ENCODE peak calls at places on chromosomes 2 and 18, in four cellular contexts. E, A, N and F are unnamed samples. For H3K27me3, the result is how much of the 10 kb centered on the place peaks cover.

GRCh38 chr2:192140236-192140839 is 54.4 kb downstream of the TMEFF2 start:
- DNase-seq in E (no peak), A (no peak), N (no peak), F (no peak)

GRCh38 chr18:3016584-3017292 is 3.8 kb upstream of the LPIN2 start:
- DNase-seq in A (no peak), E (no peak), N (no peak), F (no peak)

GRCh38 chr2:108301558-108301957 is 12.9 kb downstream of the SULT1C2 start:
- DNase-seq in E (no peak), A (no peak), N (no peak), F (no peak)

GRCh38 chr18:13305326-13305725 is 86.8 kb downstream of the LDLRAD4 start:
- DNase-seq in E (no peak), N (no peak), A (no peak), F (no peak)

GRCh38 chr2:34104601-34105000 is 505.5 kb upstream of the FAM98A start:
- DNase-seq in E (no peak), N (no peak), A (no peak), F (no peak)

GRCh38 chr2:7730449-7730848 is 813.2 kb downstream of the RNF144A start:
- DNase-seq in A (no peak), N (no peak), E (no peak), F (no peak)

GRCh38 chr18:48959551-48959920 is 8.8 kb upstream of the SMAD7 start:
- DNase-seq in E (no peak), N (no peak), A (no peak), F (no peak)

GRCh38 chr2:240981871-240982800 is 16.3 kb upstream of the SNED1 start:
- DNase-seq in N (peak), A (peak), E (no peak), F (no peak)

GRCh38 chr18:8754995-8755955 is 49.9 kb downstream of the MTCL1 start:
- DNase-seq in N (no peak), E (no peak), A (no peak), F (no peak)

GRCh38 chr2:128580988-128581848 is 262.6 kb upstream of the HS6ST1 start:
- DNase-seq in N (no peak), A (no peak), E (no peak), F (no peak)

GRCh38 chr2:128784626-128785306 is 466.1 kb upstream of the HS6ST1 start:
- DNase-seq in N (no peak), E (no peak), A (no peak), F (no peak)

GRCh38 chr2:42723465-42723864 is 40.5 kb downstream of the OXER1 start:
- DNase-seq in E (no peak), A (no peak), N (no peak), F (no peak)

GRCh38 chr18:39487932-39488331 is 1922.3 kb upstream of the CELF4 start:
- DNase-seq in A (no peak), E (no peak), N (no peak), F (no peak)

GRCh38 chr2:69308338-69308737 is 78.7 kb downstream of the GFPT1 start:
- DNase-seq in E (no peak), A (no peak), N (no peak), F (no peak)

GRCh38 chr2:162022290-162022945 is 51.6 kb downstream of the DPP4 start:
- DNase-seq in N (no peak), E (no peak), A (no peak), F (no peak)

GRCh38 chr2:43276962-43277383 is 50.6 kb upstream of the ZFP36L2 start:
- DNase-seq in A (peak), E (no peak), N (peak), F (no peak)

GRCh38 chr18:13455960-13456471 is 237.5 kb downstream of the LDLRAD4 start:
- DNase-seq in A (no peak), E (no peak), N (no peak), F (no peak)

GRCh38 chr2:65366595-65367125 is 65.7 kb downstream of the SPRED2 start:
- DNase-seq in N (peak), A (no peak), E (peak), F (peak)

GRCh38 chr18:34707670-34708069 is 2.4 kb upstream of the DTNA start:
- DNase-seq in A (peak), E (peak), N (peak), F (peak)

GRCh38 chr2:883260-884026 is 67.2 kb upstream of the SNTG2 start:
- DNase-seq in E (no peak), A (no peak), N (no peak), F (no peak)

GRCh38 chr2:73516033-73516432 is 126.2 kb downstream of the NAT8 start:
- DNase-seq in N (no peak), A (no peak), E (no peak), F (no peak)

GRCh38 chr2:212958133-212958532 is 193.3 kb downstream of the IKZF2 start:
- DNase-seq in E (no peak), A (no peak), N (no peak), F (no peak)

GRCh38 chr2:105437708-105438103 is 38.9 kb upstream of the FHL2 start:
- DNase-seq in E (no peak), N (no peak), A (no peak), F (peak)

GRCh38 chr2:61853848-61854434 is at the start of gene FAM161A:
- DNase-seq in E (peak), A (peak), N (peak), F (peak)

GRCh38 chr18:49007663-49008062 is 56.9 kb upstream of the SMAD7 start:
- DNase-seq in E (no peak), A (no peak), N (no peak), F (no peak)

GRCh38 chr2:43898134-43898957 is 59.6 kb downstream of the ABCG8 start:
- DNase-seq in N (no peak), E (no peak), A (no peak), F (no peak)

GRCh38 chr2:74512744-74513604 is 1.3 kb upstream of the TLX2 start:
- DNase-seq in E (no peak), A (no peak), N (no peak), F (no peak)

GRCh38 chr2:168075446-168075845 is 171.9 kb downstream of the STK39 start:
- DNase-seq in A (no peak), N (no peak), E (no peak), F (no peak)

GRCh38 chr2:151816858-151817257 is 11.4 kb downstream of the ARL5A start:
- DNase-seq in N (no peak), E (no peak), A (no peak), F (no peak)

GRCh38 chr2:213078686-213079085 is 72.7 kb downstream of the IKZF2 start:
- DNase-seq in E (no peak), A (no peak), N (no peak), F (no peak)

GRCh38 chr2:133867131-133867530 is 298.9 kb upstream of the NCKAP5 start:
- DNase-seq in A (no peak), E (no peak), N (no peak), F (no peak)

GRCh38 chr2:196166876-196167275 is 4.5 kb downstream of the STK17B start:
- DNase-seq in N (no peak), A (no peak), E (no peak), F (peak)

GRCh38 chr2:65638438-65638837 is 206.0 kb upstream of the SPRED2 start:
- DNase-seq in A (no peak), N (no peak), E (no peak), F (no peak)

GRCh38 chr18:13302611-13303267 is 84.2 kb downstream of the LDLRAD4 start:
- DNase-seq in N (no peak), E (no peak), A (no peak), F (no peak)

GRCh38 chr18:48004577-48004976 is 74.1 kb upstream of the SMAD2 start:
- DNase-seq in A (no peak), E (no peak), N (no peak), F (no peak)

GRCh38 chr18:58580078-58580477 is 48.8 kb downstream of the ALPK2 start:
- DNase-seq in N (no peak), E (no peak), A (no peak), F (no peak)

GRCh38 chr2:217482343-217482742 is 520.5 kb downstream of the TNS1 start:
- DNase-seq in N (no peak), E (no peak), A (no peak), F (no peak)

DNA sequence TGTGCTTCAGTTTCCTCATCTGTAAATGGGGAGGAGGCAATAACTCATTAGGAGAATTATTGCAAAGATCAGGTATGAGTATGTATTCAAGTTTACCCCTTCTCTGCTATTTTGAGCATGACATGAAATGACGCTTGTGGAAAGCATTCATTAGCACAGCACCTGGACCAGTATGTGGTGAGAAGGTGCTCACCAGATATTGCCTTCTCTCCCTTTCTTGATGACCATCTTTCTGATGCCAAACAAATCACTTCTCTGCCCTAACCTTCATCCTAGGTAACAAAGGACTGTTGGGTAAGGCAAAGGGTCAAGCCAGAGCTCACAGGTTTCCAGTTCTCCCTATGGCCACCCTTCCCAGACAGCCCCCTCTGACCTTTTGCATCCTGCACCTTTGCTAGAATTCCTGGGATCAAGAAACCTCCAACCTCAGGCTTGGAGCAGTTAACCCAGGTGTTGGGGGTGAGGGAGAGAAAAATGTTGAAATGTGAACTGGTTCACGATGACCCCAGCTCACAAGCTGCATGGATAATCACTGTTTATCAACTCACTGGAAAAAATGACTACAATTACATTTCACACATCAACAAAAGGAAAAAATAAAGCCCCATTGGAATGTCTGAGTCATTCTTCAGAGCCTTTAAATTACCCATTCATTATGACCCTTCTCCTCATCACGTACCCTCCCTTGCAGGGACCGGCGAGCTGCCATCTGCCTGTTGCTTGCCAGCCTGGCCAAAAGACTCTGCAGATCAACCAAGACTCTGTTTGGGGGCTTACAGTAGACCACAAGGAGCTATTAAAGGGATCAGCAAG is 41.6 kb downstream of the LBH start:
- DNase-seq in A (no peak), N (no peak), E (no peak), F (peak)
- H3K27ac ChIP-seq in A (peak), N (no peak), E (no peak), F (peak)

GRCh38 chr2:10022464-10022863 is 20.9 kb upstream of the KLF11 start:
- DNase-seq in A (no peak), N (no peak), E (no peak), F (no peak)
- TF ChIP-seq CTCF in A (no peak), N (no peak), E (no peak), F (no peak)

DNA sequence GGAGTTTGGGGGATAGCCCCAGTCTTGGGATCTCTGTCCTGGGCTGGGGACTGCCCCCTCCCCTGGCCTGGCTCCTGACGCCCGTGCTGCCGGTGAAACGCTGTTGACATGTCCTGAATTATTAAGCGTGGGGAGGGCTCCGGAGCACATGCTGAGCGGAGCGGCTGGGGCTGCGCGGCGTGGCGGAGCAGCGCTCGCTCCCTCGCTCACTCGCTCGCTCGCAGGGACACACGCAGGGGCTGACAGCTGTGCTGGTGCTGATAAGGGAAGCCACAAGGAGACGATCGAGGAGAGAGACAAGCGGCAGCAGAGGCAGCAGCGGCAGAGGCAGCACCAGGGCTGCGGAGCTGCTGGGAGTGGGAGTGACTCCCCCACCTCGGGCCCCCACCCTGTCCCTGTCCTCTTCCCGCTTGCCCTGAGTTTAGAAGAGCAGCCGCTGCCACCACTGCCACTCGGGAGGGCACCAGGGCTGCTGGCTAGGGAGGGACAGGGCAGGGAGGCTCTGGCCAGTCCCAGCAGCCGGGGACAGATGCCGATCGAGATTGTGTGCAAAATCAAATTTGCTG is at the start of gene ASIC4:
- DNase-seq in E (no peak), A (no peak), N (no peak), F (no peak)
- H3K27me3 ChIP-seq in E (under half), A (half or more), N (under half), F (half or more)

GRCh38 chr2:200702646-200703118 is 109.0 kb upstream of the BZW1 start:
- DNase-seq in A (no peak), E (no peak), N (no peak), F (no peak)

GRCh38 chr2:200702044-200702443 is 109.7 kb upstream of the BZW1 start:
- DNase-seq in N (no peak), E (no peak), A (no peak), F (no peak)

GRCh38 chr2:200705305-200705985 is 106.3 kb upstream of the BZW1 start:
- DNase-seq in A (no peak), N (no peak), E (no peak), F (peak)

GRCh38 chr2:200703926-200704637 is 107.6 kb upstream of the BZW1 start:
- DNase-seq in E (no peak), N (no peak), A (no peak), F (no peak)

DNA sequence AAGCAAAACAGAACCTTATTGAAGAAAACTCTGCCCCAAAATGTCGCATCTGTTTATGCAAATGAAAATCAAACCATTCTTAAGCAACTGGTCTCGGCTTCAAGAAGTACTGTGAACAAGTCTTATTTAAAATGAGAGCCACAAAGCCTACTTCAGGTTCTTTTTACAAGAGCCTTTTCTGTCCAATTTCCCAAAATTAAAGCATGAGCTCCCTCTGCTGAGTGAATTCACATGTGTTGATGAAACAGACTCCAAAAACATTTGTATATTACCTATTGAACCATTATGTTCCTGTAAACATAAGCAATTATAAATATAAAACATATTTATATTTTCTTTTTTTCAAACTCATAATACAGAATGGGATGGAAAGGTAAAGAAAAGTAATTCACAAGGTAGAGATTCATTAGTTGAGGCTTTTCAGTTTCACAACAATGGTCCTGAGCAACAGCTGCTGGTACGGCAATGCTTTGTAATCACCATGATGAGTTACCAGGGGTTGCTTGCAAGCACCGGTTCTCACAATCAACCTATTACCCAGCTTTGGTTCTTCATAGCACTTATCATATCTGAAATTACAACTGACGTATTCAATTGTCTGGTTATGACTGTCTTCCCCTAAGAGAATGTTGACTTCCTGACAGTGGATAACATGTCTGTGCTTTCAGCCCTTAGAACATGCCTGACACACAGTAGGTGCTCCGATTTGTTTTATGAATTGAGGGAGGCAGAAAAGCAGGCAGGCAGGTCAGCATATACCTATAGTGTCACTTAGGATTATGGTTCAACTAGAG is 108.4 kb upstream of the BZW1 start:
- DNase-seq in N (peak), A (no peak), E (peak), F (peak)
- H3K27ac ChIP-seq in N (no peak), A (no peak), E (no peak), F (no peak)

DNA sequence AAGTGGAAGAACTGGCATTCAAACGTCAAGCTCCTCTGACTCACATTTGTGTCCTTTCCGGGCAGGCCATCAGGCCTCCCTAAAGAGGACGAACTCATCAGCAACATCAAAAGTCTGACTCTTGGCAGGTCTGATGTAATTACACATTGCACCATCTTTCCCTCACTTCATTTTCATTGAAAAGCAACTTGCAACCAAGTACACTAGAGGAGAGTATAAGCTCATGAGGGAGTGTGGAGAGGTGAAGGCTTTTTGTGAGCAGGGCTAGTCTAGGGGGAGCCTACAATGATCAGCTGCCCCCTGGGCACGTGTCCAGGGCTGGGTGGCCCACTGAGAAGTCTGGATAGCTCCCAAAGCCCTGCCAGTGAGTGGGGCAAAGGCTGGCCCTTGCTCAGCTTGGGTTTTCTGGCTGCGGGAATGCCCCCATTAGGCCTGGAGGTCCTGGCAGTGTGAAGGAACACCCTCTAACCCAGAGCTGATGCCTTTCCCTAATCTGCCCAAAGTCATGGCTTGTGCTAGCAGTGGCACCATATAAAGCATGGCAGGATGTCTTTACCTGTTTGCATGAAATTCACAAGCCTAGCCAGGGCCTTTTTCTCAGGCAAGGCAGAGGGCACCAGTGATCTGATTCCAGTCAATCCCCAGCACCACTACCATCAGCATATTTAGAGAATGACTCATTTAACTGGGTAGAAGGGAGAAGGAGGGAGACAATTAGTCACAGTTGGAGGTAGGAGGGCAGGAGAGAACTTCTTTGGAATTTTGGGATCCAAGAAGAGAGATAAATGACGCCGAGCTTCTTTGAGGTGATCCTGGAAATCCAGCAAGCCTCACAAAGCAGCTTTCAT is 8.5 kb upstream of the DAW1 start:
- DNase-seq in E (peak), A (peak), N (no peak), F (peak)
- TF ChIP-seq CTCF in E (peak), A (no peak), N (no peak), F (no peak)

DNA sequence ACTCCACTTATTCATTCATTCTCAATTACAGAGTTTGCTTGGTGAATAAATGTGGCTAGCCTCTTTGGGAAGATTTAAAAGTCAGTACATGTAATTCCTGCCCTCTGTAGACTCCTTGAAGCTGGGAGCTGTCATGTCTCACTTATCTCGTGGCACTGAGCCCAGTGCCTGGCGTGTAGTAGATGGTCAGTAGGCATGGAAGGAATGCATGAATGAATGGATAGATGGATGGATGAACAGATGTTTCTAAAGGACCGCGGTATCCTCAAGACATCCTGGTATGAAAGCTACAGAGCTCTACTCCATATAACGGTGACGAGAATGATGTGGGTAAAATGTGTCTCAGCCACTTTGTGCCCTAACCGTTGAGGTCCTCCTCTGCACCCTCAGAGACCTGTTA is 83.0 kb downstream of the MARCO start:
- DNase-seq in N (no peak), E (no peak), A (no peak), F (no peak)
- H3K27me3 ChIP-seq in N (under half), E (under half), A (under half), F (under half)

DNA sequence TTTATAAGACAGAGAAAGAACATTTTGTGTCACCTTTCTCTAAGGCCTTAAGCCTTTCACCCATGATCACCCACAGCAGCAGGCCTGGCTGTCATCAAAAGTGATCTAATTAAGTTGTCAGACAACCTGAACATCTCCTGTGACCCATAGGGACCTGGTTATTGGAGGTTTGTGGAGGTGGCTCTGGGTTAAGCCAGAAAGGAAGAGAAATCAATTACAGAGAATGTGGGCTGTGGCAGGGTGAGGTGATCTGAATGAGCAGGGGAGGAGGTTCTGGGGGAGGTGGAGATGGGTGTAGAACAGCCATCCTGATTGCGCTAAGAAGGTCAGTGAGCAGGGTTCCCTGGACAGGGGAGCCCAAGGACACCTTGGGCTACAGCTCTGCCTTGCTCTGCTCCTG is 170.8 kb downstream of the FSHR start:
- DNase-seq in E (no peak), N (no peak), A (no peak), F (no peak)
- H3K27ac ChIP-seq in E (no peak), N (no peak), A (no peak), F (no peak)